ENCODE peak calls at places on chromosomes 7 and 10, in four cellular contexts. K, F, R and X are unnamed samples.

GRCh38 chr7:134016223-134016941 is 110.8 kb upstream of the LRGUK start:
- DNase-seq in F (peak), R (no peak), K (peak), X (no peak)

GRCh38 chr10:127216786-127217185 is 20.4 kb upstream of the INSYN2A start:
- DNase-seq in F (peak), K (no peak), R (no peak), X (no peak)

GRCh38 chr7:139683137-139683871 is 94.5 kb downstream of the HIPK2 start:
- DNase-seq in K (no peak), F (peak), R (no peak), X (no peak)

GRCh38 chr10:103616705-103617361 is 123.3 kb downstream of the NEURL1 start:
- DNase-seq in R (peak), F (peak), K (peak), X (no peak)

GRCh38 chr10:96422525-96422924 is 63.7 kb upstream of the OPALIN start:
- DNase-seq in F (no peak), R (no peak), K (no peak), X (no peak)

GRCh38 chr10:62394556-62395018 is 20.4 kb downstream of the ZNF365 start:
- DNase-seq in R (no peak), F (no peak), K (no peak), X (no peak)

GRCh38 chr10:49050338-49050737 is 65.0 kb downstream of the VSTM4 start:
- DNase-seq in R (no peak), F (peak), K (no peak), X (no peak)

GRCh38 chr7:110522751-110523200 is 568.2 kb upstream of the LRRN3 start:
- DNase-seq in K (no peak), F (no peak), R (no peak), X (no peak)

GRCh38 chr10:44459677-44460076 is 74.8 kb upstream of the CXCL12 start:
- DNase-seq in R (no peak), K (no peak), F (no peak), X (no peak)

GRCh38 chr10:124935946-124936345 is 6.0 kb upstream of the ZRANB1 start:
- DNase-seq in F (peak), R (no peak), K (no peak), X (no peak)

GRCh38 chr10:5447611-5448071 is 35.3 kb downstream of the NET1 start:
- DNase-seq in F (peak), R (no peak), K (no peak), X (no peak)

GRCh38 chr10:11504566-11505285 is 106.7 kb downstream of the USP6NL start:
- DNase-seq in K (no peak), F (no peak), R (no peak), X (no peak)

GRCh38 chr10:74827694-74828093 is 1.3 kb downstream of the KAT6B start:
- DNase-seq in F (no peak), R (no peak), K (no peak), X (no peak)

GRCh38 chr7:127226685-127227374 is 25.9 kb downstream of the GRM8 start:
- DNase-seq in K (no peak), R (no peak), F (no peak), X (no peak)

GRCh38 chr7:10315881-10316280 is 657.8 kb upstream of the PHF14 start:
- DNase-seq in F (no peak), R (no peak), K (no peak), X (no peak)

GRCh38 chr7:30182186-30182585 is 47.4 kb downstream of the MTURN start:
- DNase-seq in K (peak), R (no peak), F (no peak), X (no peak)

GRCh38 chr7:102119213-102119651 is 167.4 kb upstream of the SH2B2 start:
- DNase-seq in K (no peak), F (peak), R (no peak), X (no peak)

GRCh38 chr7:375491-375821 is 85.5 kb downstream of the FOXL3 start:
- DNase-seq in F (no peak), K (no peak), R (peak), X (peak)

GRCh38 chr10:44723654-44724053 is 187.5 kb upstream of the TMEM72 start:
- DNase-seq in R (no peak), K (no peak), F (peak), X (no peak)

GRCh38 chr7:17311952-17312351 is 13.5 kb downstream of the AHR start:
- DNase-seq in R (no peak), F (no peak), K (no peak), X (no peak)

GRCh38 chr7:158754746-158755444 is 50.3 kb upstream of the NCAPG2 start:
- DNase-seq in K (no peak), F (peak), R (no peak), X (no peak)

GRCh38 chr10:43304687-43305333 is 37.9 kb upstream of the RASGEF1A start:
- DNase-seq in K (peak), R (peak), F (peak), X (peak)

GRCh38 chr10:2921956-2922680 is 145.2 kb upstream of the PFKP start:
- DNase-seq in R (no peak), K (no peak), F (peak), X (no peak)

GRCh38 chr7:40827217-40828085 is 692.6 kb downstream of the SUGCT start:
- DNase-seq in F (no peak), R (no peak), K (no peak), X (no peak)

GRCh38 chr7:27196287-27196739 is 3.6 kb downstream of the HOXA13 start:
- DNase-seq in K (peak), F (peak), R (peak), X (peak)

GRCh38 chr7:79282051-79282694 is 171.3 kb downstream of the MAGI2 start:
- DNase-seq in K (no peak), F (peak), R (no peak), X (no peak)

GRCh38 chr7:55288070-55288824 is 76.9 kb upstream of the LANCL2 start:
- DNase-seq in R (no peak), K (no peak), F (no peak), X (no peak)

GRCh38 chr10:6170638-6171037 is 32.1 kb upstream of the PFKFB3 start:
- DNase-seq in K (peak), R (no peak), F (no peak), X (no peak)

GRCh38 chr10:130020651-130021372 is 56.7 kb upstream of the EBF3 start:
- DNase-seq in K (no peak), R (no peak), F (no peak), X (peak)

GRCh38 chr10:132109341-132110072 is 43.8 kb downstream of the JAKMIP3 start:
- DNase-seq in K (no peak), F (peak), R (peak), X (no peak)

GRCh38 chr10:89773081-89773480 is 71.7 kb downstream of the KIF20B start:
- DNase-seq in F (peak), K (no peak), R (no peak), X (no peak)

GRCh38 chr7:29249383-29249750 is 54.8 kb downstream of the CHN2 start:
- DNase-seq in R (no peak), K (no peak), F (no peak), X (no peak)

GRCh38 chr10:92011560-92012214 is 88.1 kb downstream of the BTAF1 start:
- DNase-seq in F (peak), K (no peak), R (no peak), X (no peak)

GRCh38 chr10:131786756-131787605 is 113.8 kb upstream of the PPP2R2D start:
- DNase-seq in F (peak), R (no peak), K (peak), X (no peak)

GRCh38 chr7:12111461-12112405 is 99.4 kb upstream of the TMEM106B start:
- DNase-seq in K (peak), R (no peak), F (no peak), X (peak)

GRCh38 chr10:3889961-3890522 is 105.0 kb upstream of the KLF6 start:
- DNase-seq in F (peak), K (no peak), R (no peak), X (no peak)

GRCh38 chr10:84097787-84098353 is 41.4 kb upstream of the GHITM start:
- DNase-seq in R (no peak), F (peak), K (no peak), X (no peak)

GRCh38 chr10:34655286-34656170 is 159.6 kb downstream of the PARD3 start:
- DNase-seq in K (peak), F (peak), R (no peak), X (no peak)

GRCh38 chr7:114083714-114084113 is 164.9 kb upstream of the PPP1R3A start:
- DNase-seq in R (no peak), F (no peak), K (no peak), X (no peak)

GRCh38 chr7:114084381-114085312 is 165.8 kb upstream of the PPP1R3A start:
- DNase-seq in R (peak), F (no peak), K (peak), X (peak)

GRCh38 chr7:114081606-114082425 is 163.0 kb upstream of the PPP1R3A start:
- DNase-seq in F (peak), R (no peak), K (no peak), X (no peak)

GRCh38 chr7:114082934-114083647 is 164.3 kb upstream of the PPP1R3A start:
- DNase-seq in K (peak), R (peak), F (no peak), X (peak)

GRCh38 chr7:114082567-114082933 is 163.7 kb upstream of the PPP1R3A start:
- DNase-seq in R (no peak), K (no peak), F (no peak), X (no peak)
- H3K4me3 ChIP-seq in R (peak), K (no peak), F (no peak), X (peak)

GRCh38 chr7:148883233-148884048 is 650 bp downstream of the EZH2 start:
- DNase-seq in K (peak), R (peak), F (no peak), X (peak)
- H3K27ac ChIP-seq in K (peak), R (peak), F (peak), X (peak)

GRCh38 chr10:50990568-50991495 is 83.5 kb upstream of the PRKG1 start:
- DNase-seq in K (peak), R (peak), F (peak), X (peak)
- H3K4me3 ChIP-seq in K (peak), R (peak), F (peak), X (peak)

DNA sequence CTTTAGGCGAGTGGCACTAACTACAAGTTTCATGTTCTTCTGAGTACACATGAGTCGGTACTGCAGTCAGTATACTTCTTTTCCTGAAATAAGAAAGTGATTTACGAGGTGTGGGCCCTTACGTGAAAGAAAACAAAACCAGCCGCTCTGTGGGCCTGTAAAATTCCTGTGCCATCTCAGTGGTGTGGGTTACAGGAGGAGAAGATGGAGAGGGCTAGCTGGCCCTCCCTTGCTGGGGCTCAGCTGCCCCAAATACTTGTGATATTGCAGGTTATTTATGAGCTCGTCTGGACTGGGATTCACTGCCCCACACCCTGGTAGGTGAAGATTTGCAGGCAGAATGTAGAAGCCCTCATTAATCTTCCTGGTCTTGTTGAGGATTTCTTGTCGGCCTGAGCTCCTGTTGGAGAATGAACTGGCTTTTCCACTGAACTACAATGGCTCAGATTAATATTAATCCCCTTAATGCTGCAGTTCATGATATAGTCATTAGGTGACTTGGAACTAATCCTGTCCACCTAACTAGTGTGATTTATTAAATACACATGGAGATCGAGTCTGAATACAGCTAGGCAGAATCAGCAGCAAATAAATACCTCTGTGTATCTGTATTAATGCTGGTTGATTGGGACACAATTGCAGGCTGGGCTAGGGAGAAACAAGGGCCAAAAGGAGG is 68.0 kb downstream of the GBF1 start:
- DNase-seq in F (no peak), R (no peak), K (no peak), X (no peak)
- H3K27ac ChIP-seq in F (peak), R (no peak), K (peak), X (no peak)

GRCh38 chr7:74094224-74095095 is 10.9 kb downstream of the LIMK1 start:
- DNase-seq in K (peak), R (peak), F (peak), X (peak)

GRCh38 chr7:74093671-74094223 is 10.1 kb downstream of the LIMK1 start:
- DNase-seq in K (no peak), R (peak), F (no peak), X (no peak)

GRCh38 chr7:74087791-74088453 is 4.3 kb downstream of the LIMK1 start:
- DNase-seq in K (no peak), F (no peak), R (no peak), X (no peak)

GRCh38 chr7:74092321-74092963 is 8.8 kb downstream of the LIMK1 start:
- DNase-seq in F (no peak), K (no peak), R (no peak), X (no peak)

DNA sequence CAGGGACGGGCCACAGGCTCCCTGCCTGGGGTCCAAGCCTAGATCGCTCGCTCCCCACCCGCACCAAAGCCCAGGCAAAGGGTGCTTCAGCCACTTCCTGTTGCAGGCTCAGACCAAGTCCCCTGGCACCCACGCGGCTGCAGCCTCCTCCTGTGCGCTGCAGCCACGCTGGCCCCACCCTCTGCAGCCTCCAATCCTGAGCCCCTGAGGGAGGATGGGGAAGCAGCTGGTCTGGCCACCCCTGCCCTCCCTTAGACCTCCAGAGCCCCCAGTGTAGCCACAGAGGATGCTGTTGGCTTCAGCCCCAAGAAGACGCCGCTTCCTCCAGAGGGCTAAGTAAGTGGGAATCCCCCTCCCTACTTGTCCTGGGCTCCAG is 9.3 kb downstream of the LIMK1 start:
- DNase-seq in F (peak), K (no peak), R (peak), X (peak)
- H3K4me3 ChIP-seq in F (no peak), K (no peak), R (peak), X (peak)

DNA sequence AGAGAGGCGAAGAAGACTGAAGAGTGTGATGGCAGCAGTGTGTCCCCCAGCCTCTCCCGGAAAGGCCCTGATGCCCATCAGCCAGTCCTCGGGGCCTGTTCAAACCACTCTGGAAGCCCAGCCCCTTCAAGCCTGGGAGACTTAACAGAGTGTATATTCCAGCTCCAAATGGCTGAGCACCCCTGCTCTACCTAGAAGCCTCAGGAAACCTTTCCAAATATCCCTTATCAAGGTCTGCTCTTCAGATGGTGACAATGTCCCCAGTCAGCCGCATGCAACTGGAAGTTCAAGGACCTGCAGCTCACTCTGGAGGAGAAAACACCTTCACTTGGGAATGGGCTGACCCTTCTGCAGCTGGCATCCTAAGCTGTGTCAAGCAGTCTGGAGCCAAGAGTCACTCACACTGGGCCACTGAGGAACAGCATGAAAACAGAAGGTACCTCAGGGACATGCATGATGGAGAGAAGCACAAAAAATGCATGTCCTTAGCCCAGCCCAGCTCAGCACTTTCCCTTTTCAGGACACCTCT is 10.2 kb downstream of the ANXA11 start:
- DNase-seq in F (no peak), K (peak), R (no peak), X (no peak)
- H3K27ac ChIP-seq in F (no peak), K (peak), R (no peak), X (peak)